ENCODE peak calls at places on chromosomes 13 and 19, in five cellular contexts. O is bronchial epithelial cell; K is activated CD4-positive, CD25-positive, alpha-beta regulatory T cell treated with anti-CD3 and anti-CD28 coated beads, Interleukin-2, amount 50 U/mL, for 16 hours; P is transverse colon; Q is PC-3. B is an unnamed sample.

GRCh38 chr13:66915596-66916185 is 314.4 kb downstream of the PCDH9 start:
- DNase-seq in Q (peak), K (no peak), P (no peak), O (peak), B (peak)

GRCh38 chr19:11268783-11269267 is 6.5 kb upstream of the DOCK6 start:
- DNase-seq in O (peak), Q (peak), P (peak), K (no peak), B (no peak)

GRCh38 chr13:73417012-73417615 is 358.3 kb downstream of the KLF5 start:
- DNase-seq in K (no peak), P (no peak), Q (peak), O (no peak), B (peak)

GRCh38 chr13:32663660-32664059 is 77.4 kb downstream of the PDS5B start:
- DNase-seq in K (no peak), P (no peak), Q (no peak), O (no peak), B (no peak)

GRCh38 chr13:90591260-90591926 is 756.1 kb upstream of the MIR17HG start:
- DNase-seq in K (no peak), Q (peak), O (peak), P (no peak), B (no peak)

GRCh38 chr13:32267836-32268439 is 47.2 kb downstream of the ZAR1L start:
- DNase-seq in P (peak), K (peak), O (peak), Q (peak), B (peak)

GRCh38 chr19:38037151-38037611 is 130.2 kb downstream of the SIPA1L3 start:
- DNase-seq in Q (no peak), P (no peak), K (no peak), O (no peak), B (no peak)

GRCh38 chr19:46697142-46697960 is 19.6 kb downstream of the PRKD2 start:
- DNase-seq in Q (no peak), K (no peak), O (peak), P (peak), B (no peak)

GRCh38 chr13:41418027-41418426 is 39.3 kb upstream of the RGCC start:
- DNase-seq in P (no peak), Q (no peak), O (peak), K (no peak), B (no peak)